ENCODE peak calls at places on chromosome 20, in nine cellular contexts. D is lung, I is MCF 10A, U is mesothelial cell of epicardium, Q is HepG2, O is HL-60, G is stomach, X is GM12865, H is endodermal cell. Z is an unnamed sample.

GRCh38 chr20:21548390-21549035 is 34.6 kb upstream of the NKX2-2 start:
- DNase-seq in D (no peak), I (no peak), U (no peak), Q (no peak), O (no peak), G (no peak), X (peak; percentile 69), H (no peak), Z (peak; percentile 59)

GRCh38 chr20:38165089-38165965 is at the start of gene TGM2:
- DNase-seq in D (peak; percentile 81), I (peak; percentile 75), U (peak; percentile 76), Q (peak; percentile 87), O (peak; percentile 60), G (peak; percentile 87), X (peak; percentile 85), H (peak; percentile 90), Z (peak; percentile 89)

GRCh38 chr20:46324960-46325703 is 16.8 kb upstream of the CDH22 start:
- DNase-seq in D (no peak), I (peak; percentile 52), U (no peak), Q (peak; percentile 69), O (no peak), G (peak; percentile 37), X (peak; percentile 26), H (peak; percentile 84), Z (no peak)

GRCh38 chr20:9121211-9121610 is 52.3 kb downstream of the PLCB4 start:
- DNase-seq in D (no peak), I (no peak), U (no peak), Q (no peak), O (no peak), G (no peak), X (no peak), H (no peak), Z (no peak)

GRCh38 chr20:38649275-38649891 is 47.8 kb downstream of the ARHGAP40 start:
- DNase-seq in D (no peak), I (peak; percentile 31), U (no peak), Q (peak; percentile 59), O (no peak), G (no peak), X (peak; percentile 28), H (peak; percentile 80), Z (peak; percentile 51)

GRCh38 chr20:15902493-15902892 is 670.8 kb downstream of the KIF16B start:
- DNase-seq in D (no peak), I (peak; percentile 13), U (no peak), Q (no peak), O (no peak), G (no peak), X (peak; percentile 42), H (peak; percentile 81), Z (no peak)

GRCh38 chr20:56570832-56571231 is 37.8 kb downstream of the FAM209B start:
- DNase-seq in D (no peak), I (no peak), U (no peak), Q (no peak), O (no peak), G (no peak), X (no peak), H (no peak), Z (no peak)

GRCh38 chr20:38392356-38392755 is 42.8 kb downstream of the SNHG17 start:
- DNase-seq in D (no peak), I (peak; percentile 16), U (no peak), Q (no peak), O (no peak), G (no peak), X (no peak), H (peak; percentile 61), Z (no peak)

GRCh38 chr20:38685853-38686473 is 38.3 kb upstream of the SLC32A1 start:
- DNase-seq in D (peak; percentile 35), I (peak; percentile 59), U (peak; percentile 88), Q (peak; percentile 63), O (no peak), G (peak; percentile 28), X (peak; percentile 31), H (peak; percentile 94), Z (peak; percentile 41)

GRCh38 chr20:13396826-13397225 is 175.8 kb downstream of the ISM1 start:
- DNase-seq in D (no peak), I (no peak), U (no peak), Q (no peak), O (no peak), G (no peak), X (no peak), H (no peak), Z (no peak)

GRCh38 chr20:2397091-2397490 is 16.4 kb downstream of the TGM6 start:
- DNase-seq in D (no peak), I (no peak), U (no peak), Q (no peak), O (no peak), G (no peak), X (no peak), H (no peak), Z (no peak)

GRCh38 chr20:15528386-15529111 is 1044.7 kb downstream of the KIF16B start:
- DNase-seq in D (no peak), I (no peak), U (no peak), Q (no peak), O (no peak), G (no peak), X (peak; percentile 2), H (no peak), Z (no peak)

GRCh38 chr20:39661833-39662232 is 699.7 kb downstream of the DHX35 start:
- DNase-seq in D (no peak), I (peak; percentile 58), U (no peak), Q (no peak), O (no peak), G (no peak), X (no peak), H (no peak), Z (no peak)

GRCh38 chr20:1636621-1637020 is 16.8 kb upstream of the SIRPB1 start:
- DNase-seq in D (no peak), I (no peak), U (no peak), Q (peak; percentile 93), O (no peak), G (no peak), X (no peak), H (peak; percentile 68), Z (no peak)

GRCh38 chr20:37095108-37095608 is 639 bp downstream of the RBL1 start:
- DNase-seq in D (no peak), I (peak; percentile 22), U (no peak), Q (peak; percentile 41), O (no peak), G (no peak), X (peak; percentile 75), H (no peak), Z (peak; percentile 41)

GRCh38 chr20:8095648-8096572 is 36.2 kb upstream of the PLCB1 start:
- DNase-seq in D (no peak), I (peak; percentile 34), U (no peak), Q (no peak), O (no peak), G (no peak), X (no peak), H (no peak), Z (no peak)

GRCh38 chr20:3818155-3819151 is 1.9 kb upstream of the AP5S1 start:
- DNase-seq in D (peak; percentile 80), I (peak; percentile 94), U (no peak), Q (peak; percentile 95), O (peak; percentile 44), G (peak; percentile 84), X (peak; percentile 72), H (peak; percentile 93), Z (peak; percentile 65)

GRCh38 chr20:1357921-1358671 is 29.2 kb upstream of the SDCBP2 start:
- DNase-seq in D (no peak), I (no peak), U (no peak), Q (no peak), O (no peak), G (no peak), X (no peak), H (no peak), Z (no peak)

GRCh38 chr20:41428285-41428684 is 61.7 kb upstream of the EMILIN3 start:
- DNase-seq in D (no peak), I (peak; percentile 56), U (no peak), Q (peak; percentile 87), O (no peak), G (no peak), X (no peak), H (no peak), Z (no peak)

GRCh38 chr20:50521709-50522674 is 11.8 kb downstream of the PTPN1 start:
- DNase-seq in D (no peak), I (no peak), U (no peak), Q (no peak), O (no peak), G (no peak), X (no peak), H (no peak), Z (no peak)

GRCh38 chr20:10536531-10536930 is 101.4 kb downstream of the SLX4IP start:
- DNase-seq in D (peak; percentile 40), I (peak; percentile 71), U (no peak), Q (peak; percentile 61), O (no peak), G (peak; percentile 74), X (no peak), H (peak; percentile 82), Z (no peak)
- TF ChIP-seq CTCF in D (peak; percentile 2), I (peak; percentile 44), U (no peak), Q (peak; percentile 77), O (peak; percentile 45), G (peak; percentile 22), X (peak; percentile 30), H (peak; percentile 82), Z (peak; percentile 54)

GRCh38 chr20:35518975-35519374 is 10.5 kb downstream of the C20orf173 start:
- DNase-seq in D (no peak), I (no peak), U (no peak), Q (no peak), O (no peak), G (no peak), X (no peak), H (no peak), Z (no peak)
- TF ChIP-seq CTCF in D (no peak), I (no peak), U (no peak), Q (no peak), O (no peak), G (no peak), X (no peak), H (no peak), Z (no peak)

DNA sequence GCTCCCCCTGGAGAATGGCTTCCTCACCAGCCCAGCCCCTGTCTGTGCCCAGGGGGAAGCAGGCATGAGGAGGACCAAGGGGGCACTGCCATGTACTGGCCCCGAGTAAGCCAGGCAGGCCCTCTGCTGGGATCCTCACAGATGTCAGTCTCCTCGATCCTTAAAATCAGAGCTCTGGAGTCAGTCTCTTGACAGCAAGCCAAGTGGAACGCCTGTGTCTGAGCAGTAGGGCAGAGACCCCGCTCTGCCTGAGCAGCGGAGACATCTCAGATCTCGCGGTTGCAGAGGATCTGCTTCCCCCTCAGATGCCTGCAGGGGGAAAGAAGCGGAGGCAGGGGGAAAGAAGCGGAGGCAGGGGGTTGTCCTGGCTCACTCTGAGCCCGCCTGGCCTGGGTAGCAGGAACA is 92.6 kb downstream of the SNX5 start:
- DNase-seq in D (no peak), I (no peak), U (no peak), Q (no peak), O (no peak), G (no peak), X (no peak), H (peak; percentile 81), Z (no peak)
- TF ChIP-seq CTCF in D (no peak), I (no peak), U (no peak), Q (peak; percentile 8), O (no peak), G (no peak), X (no peak), H (peak; percentile 55), Z (no peak)

DNA sequence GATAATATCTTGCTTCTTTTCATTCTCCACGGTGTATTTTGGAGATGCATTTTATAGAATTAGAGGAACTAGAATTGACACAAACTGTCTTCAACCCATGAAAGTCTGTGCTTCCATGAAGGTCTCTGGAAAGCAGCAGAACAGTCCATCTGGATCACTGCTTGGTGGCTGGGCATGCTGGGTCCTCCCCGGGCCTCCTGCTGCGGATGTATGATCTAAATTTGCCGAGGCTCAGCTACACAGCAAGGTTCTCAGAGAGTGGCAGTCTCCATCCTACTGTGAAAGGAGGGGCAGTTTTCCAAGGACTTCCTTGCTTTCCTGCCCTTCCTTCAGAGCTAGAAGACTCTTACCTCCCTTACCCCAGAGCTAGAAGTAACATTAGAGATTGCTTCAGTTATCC is 15.1 kb downstream of the PKIG start:
- DNase-seq in D (no peak), I (no peak), U (no peak), Q (no peak), O (no peak), G (no peak), X (no peak), H (no peak), Z (no peak)
- TF ChIP-seq CTCF in D (no peak), I (no peak), U (no peak), Q (no peak), O (no peak), G (no peak), X (no peak), H (no peak), Z (no peak)